ENCODE peak calls at places on chromosomes 11 and 22, in eight cellular contexts. One of them, this sample, is unnamed.

GRCh38 chr22:46057206-46057605 is 80.2 kb upstream of the WNT7B start:
- DNase-seq in AG09319: no peak
- DNase-seq in Peyer's patch: peak; percentile 36
- DNase-seq in RWPE2: peak; percentile 25
- DNase-seq in HFF-Myc: no peak
- DNase-seq in choroid plexus epithelial cell: no peak
- DNase-seq in WERI-Rb-1: no peak
- DNase-seq in GM23338: no peak
- DNase-seq in this sample: no peak

GRCh38 chr11:71251761-71252433 is 480 bp downstream of the SHANK2 start:
- DNase-seq in AG09319: no peak
- DNase-seq in Peyer's patch: peak; percentile 66
- DNase-seq in RWPE2: no peak
- DNase-seq in HFF-Myc: no peak
- DNase-seq in choroid plexus epithelial cell: no peak
- DNase-seq in WERI-Rb-1: peak; percentile 62
- DNase-seq in GM23338: peak; percentile 79
- DNase-seq in this sample: no peak

GRCh38 chr11:58813693-58814092 is 30.8 kb downstream of the GLYATL2 start:
- DNase-seq in AG09319: no peak
- DNase-seq in Peyer's patch: no peak
- DNase-seq in RWPE2: no peak
- DNase-seq in HFF-Myc: no peak
- DNase-seq in choroid plexus epithelial cell: no peak
- DNase-seq in WERI-Rb-1: no peak
- DNase-seq in GM23338: peak; percentile 47
- DNase-seq in this sample: no peak

GRCh38 chr11:92295175-92296137 is 70.8 kb downstream of the FAT3 start:
- DNase-seq in AG09319: no peak
- DNase-seq in Peyer's patch: no peak
- DNase-seq in RWPE2: no peak
- DNase-seq in HFF-Myc: no peak
- DNase-seq in choroid plexus epithelial cell: no peak
- DNase-seq in WERI-Rb-1: no peak
- DNase-seq in GM23338: no peak
- DNase-seq in this sample: no peak

GRCh38 chr11:3177931-3178330 is 12.8 kb upstream of the OSBPL5 start:
- DNase-seq in AG09319: no peak
- DNase-seq in Peyer's patch: no peak
- DNase-seq in RWPE2: no peak
- DNase-seq in HFF-Myc: no peak
- DNase-seq in choroid plexus epithelial cell: peak; percentile 28
- DNase-seq in WERI-Rb-1: no peak
- DNase-seq in GM23338: no peak
- DNase-seq in this sample: no peak

GRCh38 chr22:32531955-32532818 is 57.6 kb downstream of the FBXO7 start:
- DNase-seq in AG09319: peak; percentile 86
- DNase-seq in Peyer's patch: no peak
- DNase-seq in RWPE2: no peak
- DNase-seq in HFF-Myc: peak; percentile 89
- DNase-seq in choroid plexus epithelial cell: peak; percentile 86
- DNase-seq in WERI-Rb-1: no peak
- DNase-seq in GM23338: peak; percentile 97
- DNase-seq in this sample: peak; percentile 96

GRCh38 chr11:71172680-71173079 is 79.7 kb downstream of the SHANK2 start:
- DNase-seq in AG09319: no peak
- DNase-seq in Peyer's patch: no peak
- DNase-seq in RWPE2: no peak
- DNase-seq in HFF-Myc: no peak
- DNase-seq in choroid plexus epithelial cell: no peak
- DNase-seq in WERI-Rb-1: no peak
- DNase-seq in GM23338: no peak
- DNase-seq in this sample: no peak

GRCh38 chr11:1943576-1943975 is 3.6 kb upstream of the MRPL23 start:
- DNase-seq in AG09319: no peak
- DNase-seq in Peyer's patch: no peak
- DNase-seq in RWPE2: peak; percentile 38
- DNase-seq in HFF-Myc: no peak
- DNase-seq in choroid plexus epithelial cell: no peak
- DNase-seq in WERI-Rb-1: peak; percentile 1
- DNase-seq in GM23338: peak; percentile 54
- DNase-seq in this sample: peak; percentile 79

GRCh38 chr11:27233654-27234042 is 129.4 kb downstream of the CCDC34 start:
- DNase-seq in AG09319: no peak
- DNase-seq in Peyer's patch: no peak
- DNase-seq in RWPE2: no peak
- DNase-seq in HFF-Myc: no peak
- DNase-seq in choroid plexus epithelial cell: no peak
- DNase-seq in WERI-Rb-1: peak; percentile 76
- DNase-seq in GM23338: no peak
- DNase-seq in this sample: no peak

GRCh38 chr11:76153609-76153949 is 52.7 kb downstream of the WNT11 start:
- DNase-seq in AG09319: no peak
- DNase-seq in Peyer's patch: no peak
- DNase-seq in RWPE2: no peak
- DNase-seq in HFF-Myc: no peak
- DNase-seq in choroid plexus epithelial cell: no peak
- DNase-seq in WERI-Rb-1: no peak
- DNase-seq in GM23338: no peak
- DNase-seq in this sample: no peak

GRCh38 chr11:85182437-85183109 is 444.6 kb downstream of the DLG2 start:
- DNase-seq in AG09319: no peak
- DNase-seq in Peyer's patch: no peak
- DNase-seq in RWPE2: no peak
- DNase-seq in HFF-Myc: peak; percentile 0
- DNase-seq in choroid plexus epithelial cell: peak; percentile 65
- DNase-seq in WERI-Rb-1: no peak
- DNase-seq in GM23338: peak; percentile 87
- DNase-seq in this sample: no peak

GRCh38 chr22:23281053-23281405 is 100.7 kb downstream of the BCR start:
- DNase-seq in AG09319: no peak
- DNase-seq in Peyer's patch: no peak
- DNase-seq in RWPE2: peak; percentile 53
- DNase-seq in HFF-Myc: no peak
- DNase-seq in choroid plexus epithelial cell: no peak
- DNase-seq in WERI-Rb-1: no peak
- DNase-seq in GM23338: no peak
- DNase-seq in this sample: no peak

GRCh38 chr11:128467041-128467440 is 120.3 kb downstream of the ETS1 start:
- DNase-seq in AG09319: no peak
- DNase-seq in Peyer's patch: no peak
- DNase-seq in RWPE2: no peak
- DNase-seq in HFF-Myc: no peak
- DNase-seq in choroid plexus epithelial cell: no peak
- DNase-seq in WERI-Rb-1: no peak
- DNase-seq in GM23338: no peak
- DNase-seq in this sample: no peak

GRCh38 chr11:32575070-32575469 is 8.6 kb upstream of the EIF3M start:
- DNase-seq in AG09319: no peak
- DNase-seq in Peyer's patch: no peak
- DNase-seq in RWPE2: no peak
- DNase-seq in HFF-Myc: no peak
- DNase-seq in choroid plexus epithelial cell: no peak
- DNase-seq in WERI-Rb-1: no peak
- DNase-seq in GM23338: no peak
- DNase-seq in this sample: no peak

GRCh38 chr11:121520243-121521144 is 67.7 kb upstream of the SORL1-AS1 start:
- DNase-seq in AG09319: peak; percentile 70
- DNase-seq in Peyer's patch: no peak
- DNase-seq in RWPE2: no peak
- DNase-seq in HFF-Myc: peak; percentile 39
- DNase-seq in choroid plexus epithelial cell: peak; percentile 33
- DNase-seq in WERI-Rb-1: no peak
- DNase-seq in GM23338: no peak
- DNase-seq in this sample: no peak

GRCh38 chr22:25903294-25903693 is 161.3 kb downstream of the MYO18B start:
- DNase-seq in AG09319: no peak
- DNase-seq in Peyer's patch: no peak
- DNase-seq in RWPE2: no peak
- DNase-seq in HFF-Myc: no peak
- DNase-seq in choroid plexus epithelial cell: no peak
- DNase-seq in WERI-Rb-1: peak; percentile 45
- DNase-seq in GM23338: peak; percentile 85
- DNase-seq in this sample: no peak

GRCh38 chr11:22554221-22554620 is 71.4 kb downstream of the FANCF start:
- DNase-seq in AG09319: no peak
- DNase-seq in Peyer's patch: no peak
- DNase-seq in RWPE2: no peak
- DNase-seq in HFF-Myc: no peak
- DNase-seq in choroid plexus epithelial cell: no peak
- DNase-seq in WERI-Rb-1: no peak
- DNase-seq in GM23338: no peak
- DNase-seq in this sample: no peak

GRCh38 chr11:112863304-112863703 is 97.9 kb upstream of the NCAM1 start:
- DNase-seq in AG09319: no peak
- DNase-seq in Peyer's patch: no peak
- DNase-seq in RWPE2: no peak
- DNase-seq in HFF-Myc: no peak
- DNase-seq in choroid plexus epithelial cell: no peak
- DNase-seq in WERI-Rb-1: no peak
- DNase-seq in GM23338: no peak
- DNase-seq in this sample: no peak

GRCh38 chr22:49856343-49856742 is 2.7 kb downstream of the ZBED4 start:
- DNase-seq in AG09319: no peak
- DNase-seq in Peyer's patch: peak; percentile 28
- DNase-seq in RWPE2: no peak
- DNase-seq in HFF-Myc: no peak
- DNase-seq in choroid plexus epithelial cell: no peak
- DNase-seq in WERI-Rb-1: no peak
- DNase-seq in GM23338: no peak
- DNase-seq in this sample: no peak

GRCh38 chr11:1998861-1999260 is 1.2 kb upstream of the H19 start:
- DNase-seq in AG09319: no peak
- DNase-seq in Peyer's patch: no peak
- DNase-seq in RWPE2: no peak
- DNase-seq in HFF-Myc: no peak
- DNase-seq in choroid plexus epithelial cell: no peak
- DNase-seq in WERI-Rb-1: no peak
- DNase-seq in GM23338: no peak
- DNase-seq in this sample: no peak

GRCh38 chr22:36528336-36528735 is 630 bp downstream of the EIF3D start:
- DNase-seq in AG09319: no peak
- DNase-seq in Peyer's patch: no peak
- DNase-seq in RWPE2: no peak
- DNase-seq in HFF-Myc: no peak
- DNase-seq in choroid plexus epithelial cell: peak; percentile 34
- DNase-seq in WERI-Rb-1: no peak
- DNase-seq in GM23338: no peak
- DNase-seq in this sample: no peak

GRCh38 chr22:36532466-36532865 is 3.5 kb upstream of the EIF3D start:
- DNase-seq in AG09319: no peak
- DNase-seq in Peyer's patch: no peak
- DNase-seq in RWPE2: no peak
- DNase-seq in HFF-Myc: no peak
- DNase-seq in choroid plexus epithelial cell: no peak
- DNase-seq in WERI-Rb-1: no peak
- DNase-seq in GM23338: no peak
- DNase-seq in this sample: no peak

GRCh38 chr22:36528795-36529718 is at the start of gene EIF3D:
- DNase-seq in AG09319: peak; percentile 98
- DNase-seq in Peyer's patch: peak; percentile 98
- DNase-seq in RWPE2: peak; percentile 99
- DNase-seq in HFF-Myc: peak; percentile 99
- DNase-seq in choroid plexus epithelial cell: peak; percentile 100
- DNase-seq in WERI-Rb-1: peak; percentile 98
- DNase-seq in GM23338: peak; percentile 99
- DNase-seq in this sample: peak; percentile 98
- TF ChIP-seq CTCF in AG09319: no peak
- TF ChIP-seq CTCF in Peyer's patch: no peak
- TF ChIP-seq CTCF in RWPE2: peak; percentile 5
- TF ChIP-seq CTCF in HFF-Myc: no peak
- TF ChIP-seq CTCF in choroid plexus epithelial cell: no peak
- TF ChIP-seq CTCF in WERI-Rb-1: no peak
- TF ChIP-seq CTCF in GM23338: no peak
- TF ChIP-seq CTCF in this sample: peak; percentile 16

DNA sequence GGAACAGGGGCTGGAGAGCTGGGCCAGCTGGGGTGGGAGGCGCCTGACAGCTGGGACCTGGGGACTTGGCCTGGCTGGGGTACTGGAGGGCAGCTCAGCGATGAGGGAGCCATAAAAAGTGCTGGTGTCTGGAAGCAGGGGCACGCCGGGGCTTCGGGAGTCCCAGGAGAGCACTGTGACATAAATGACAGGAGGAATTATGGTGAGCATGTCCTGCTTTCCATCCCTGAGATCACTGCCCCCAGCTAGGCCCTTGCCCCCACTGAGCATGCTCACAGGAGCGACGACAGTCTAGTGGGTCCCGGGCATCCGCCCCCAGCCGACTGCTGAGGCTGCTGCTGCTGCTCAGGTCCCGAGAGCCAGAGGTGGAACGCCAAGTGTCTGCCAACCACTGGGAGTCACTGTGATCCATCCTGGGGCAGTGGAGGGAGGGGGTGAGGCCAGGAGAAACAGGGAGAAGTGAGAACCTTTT is 6.2 kb downstream of the ROBO4 start:
- DNase-seq in AG09319: no peak
- DNase-seq in Peyer's patch: no peak
- DNase-seq in RWPE2: no peak
- DNase-seq in HFF-Myc: no peak
- DNase-seq in choroid plexus epithelial cell: no peak
- DNase-seq in WERI-Rb-1: peak; percentile 70
- DNase-seq in GM23338: peak; percentile 65
- DNase-seq in this sample: no peak
- TF ChIP-seq CTCF in AG09319: no peak
- TF ChIP-seq CTCF in Peyer's patch: no peak
- TF ChIP-seq CTCF in RWPE2: no peak
- TF ChIP-seq CTCF in HFF-Myc: peak; percentile 14
- TF ChIP-seq CTCF in choroid plexus epithelial cell: no peak
- TF ChIP-seq CTCF in WERI-Rb-1: peak; percentile 54
- TF ChIP-seq CTCF in GM23338: no peak
- TF ChIP-seq CTCF in this sample: no peak

DNA sequence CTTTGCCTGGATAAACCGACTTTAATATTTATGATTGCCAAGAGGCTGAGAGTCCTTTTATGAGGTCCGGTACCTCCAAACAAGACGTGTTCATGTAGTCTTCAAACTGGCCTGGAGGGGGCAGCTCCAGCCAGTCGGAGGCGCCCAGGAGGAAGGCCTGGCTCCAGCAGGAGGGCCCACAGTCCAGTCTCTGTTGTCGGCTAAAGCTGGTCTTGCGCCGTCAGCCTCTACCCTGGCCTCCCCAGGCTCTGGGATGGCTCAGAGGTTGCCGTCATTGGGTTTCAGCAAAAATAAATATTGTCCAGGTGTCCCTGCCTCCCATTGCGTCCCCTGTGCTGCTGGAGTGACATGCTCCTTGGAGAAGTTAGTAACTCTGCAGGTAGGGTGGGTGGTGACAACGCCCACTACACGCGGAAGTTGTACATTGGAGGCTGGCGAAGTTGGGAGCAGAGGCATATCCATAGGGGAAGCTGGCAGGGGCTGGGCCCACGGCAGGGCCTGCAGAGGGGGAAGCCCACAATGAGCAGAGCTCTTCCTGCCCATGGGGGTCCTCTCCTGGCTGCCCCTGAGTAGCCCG is 1.0 kb upstream of the SLC25A1 start:
- DNase-seq in AG09319: peak; percentile 62
- DNase-seq in Peyer's patch: peak; percentile 82
- DNase-seq in RWPE2: no peak
- DNase-seq in HFF-Myc: no peak
- DNase-seq in choroid plexus epithelial cell: peak; percentile 95
- DNase-seq in WERI-Rb-1: peak; percentile 83
- DNase-seq in GM23338: peak; percentile 89
- DNase-seq in this sample: peak; percentile 93
- TF ChIP-seq CTCF in AG09319: peak; percentile 72
- TF ChIP-seq CTCF in Peyer's patch: peak; percentile 67
- TF ChIP-seq CTCF in RWPE2: peak; percentile 75
- TF ChIP-seq CTCF in HFF-Myc: peak; percentile 73
- TF ChIP-seq CTCF in choroid plexus epithelial cell: peak; percentile 85
- TF ChIP-seq CTCF in WERI-Rb-1: peak; percentile 79
- TF ChIP-seq CTCF in GM23338: peak; percentile 80
- TF ChIP-seq CTCF in this sample: peak; percentile 88

GRCh38 chr11:77411717-77412441 is 62.0 kb downstream of the PAK1 start:
- DNase-seq in AG09319: peak; percentile 54
- DNase-seq in Peyer's patch: peak; percentile 93
- DNase-seq in RWPE2: peak; percentile 74
- DNase-seq in HFF-Myc: peak; percentile 42
- DNase-seq in choroid plexus epithelial cell: peak; percentile 91
- DNase-seq in WERI-Rb-1: peak; percentile 76
- DNase-seq in GM23338: peak; percentile 96
- DNase-seq in this sample: peak; percentile 94
- TF ChIP-seq CTCF in AG09319: peak; percentile 8
- TF ChIP-seq CTCF in Peyer's patch: no peak
- TF ChIP-seq CTCF in RWPE2: no peak
- TF ChIP-seq CTCF in HFF-Myc: no peak
- TF ChIP-seq CTCF in choroid plexus epithelial cell: no peak
- TF ChIP-seq CTCF in WERI-Rb-1: no peak
- TF ChIP-seq CTCF in GM23338: no peak
- TF ChIP-seq CTCF in this sample: peak; percentile 47

This sample was measured in chondrocyte.